ENCODE peak calls at places on chromosome 9, in nine cellular contexts. R is cardiac muscle cell, O is kidney epithelial cell, F is keratinocyte, K is IMR-90, P is left lung, T is pancreas, D is upper lobe of right lung, N is AG04450. J is an unnamed sample.

GRCh38 chr9:37749129-37749528 is 4.5 kb upstream of the TRMT10B start:
- DNase-seq in K (no peak), T (no peak), D (no peak), F (no peak), P (no peak), R (no peak), O (no peak), N (no peak), J (no peak)

GRCh38 chr9:96498796-96499195 is 48.8 kb downstream of the HABP4 start:
- DNase-seq in D (no peak), R (no peak), K (no peak), F (no peak), T (peak; percentile 45), O (no peak), N (no peak), P (no peak), J (no peak)

GRCh38 chr9:112286906-112287305 is 46.5 kb downstream of the PTBP3 start:
- DNase-seq in P (no peak), D (no peak), O (no peak), R (no peak), F (no peak), N (no peak), T (no peak), K (no peak), J (peak; percentile 41)

GRCh38 chr9:91898451-91899433 is 51.3 kb downstream of the ROR2 start:
- DNase-seq in N (no peak), D (no peak), R (peak; percentile 75), K (peak; percentile 50), F (no peak), P (no peak), O (peak; percentile 47), T (no peak), J (peak; percentile 88)

GRCh38 chr9:92982130-92982529 is 34.8 kb downstream of the FGD3 start:
- DNase-seq in F (no peak), D (no peak), K (no peak), N (no peak), P (no peak), O (no peak), T (no peak), R (no peak), J (no peak)

GRCh38 chr9:4905135-4905490 is 80.0 kb upstream of the JAK2 start:
- DNase-seq in F (no peak), D (no peak), N (no peak), T (no peak), O (no peak), K (no peak), R (peak; percentile 17), P (no peak), J (no peak)

GRCh38 chr9:93156475-93157008 is 22.5 kb upstream of the NINJ1 start:
- DNase-seq in F (no peak), P (no peak), R (no peak), N (no peak), D (no peak), K (no peak), T (no peak), O (no peak), J (no peak)

GRCh38 chr9:112378441-112379176 is 1.3 kb upstream of the HSDL2 start:
- DNase-seq in T (peak; percentile 57), P (peak; percentile 35), R (no peak), F (no peak), O (no peak), D (peak; percentile 58), N (no peak), K (no peak), J (no peak)

GRCh38 chr9:91945277-91946074 is 4.6 kb downstream of the ROR2 start:
- DNase-seq in P (no peak), D (no peak), O (no peak), N (no peak), R (peak; percentile 85), T (no peak), F (no peak), K (peak; percentile 82), J (peak; percentile 96)

GRCh38 chr9:1979815-1980367 is 35.3 kb upstream of the SMARCA2 start:
- DNase-seq in N (no peak), R (peak; percentile 79), K (peak; percentile 49), O (peak; percentile 63), D (no peak), P (no peak), F (no peak), T (peak; percentile 59), J (peak; percentile 81)

GRCh38 chr9:114694719-114695269 is 12.8 kb upstream of the TEX48 start:
- DNase-seq in D (no peak), P (no peak), F (no peak), N (no peak), R (no peak), T (no peak), K (peak; percentile 26), O (no peak), J (peak; percentile 21)

GRCh38 chr9:78213696-78214095 is 22.2 kb upstream of the CEP78 start:
- DNase-seq in R (peak; percentile 57), T (no peak), P (no peak), K (no peak), O (peak; percentile 23), N (no peak), D (no peak), F (no peak), J (peak; percentile 23)

GRCh38 chr9:72533322-72533721 is 11.9 kb downstream of the TMC1 start:
- DNase-seq in T (no peak), F (no peak), D (no peak), O (peak; percentile 61), K (peak; percentile 49), R (no peak), N (no peak), P (no peak), J (peak; percentile 59)

GRCh38 chr9:109447329-109448076 is 50.6 kb downstream of the PTPN3 start:
- DNase-seq in F (no peak), P (no peak), O (no peak), T (no peak), N (no peak), R (no peak), D (no peak), K (no peak), J (no peak)

GRCh38 chr9:69173891-69174644 is at the start of gene TJP2:
- DNase-seq in O (no peak), N (no peak), T (peak; percentile 87), D (peak; percentile 86), K (peak; percentile 75), P (peak; percentile 78), R (peak; percentile 85), F (no peak), J (peak; percentile 79)

GRCh38 chr9:37836386-37836785 is 35.8 kb downstream of the DCAF10 start:
- DNase-seq in T (no peak), D (no peak), P (no peak), O (no peak), F (no peak), R (no peak), N (no peak), K (no peak), J (no peak)

GRCh38 chr9:129023036-129023907 is 4.9 kb downstream of the SH3GLB2 start:
- DNase-seq in F (no peak), T (no peak), P (no peak), O (peak; percentile 42), K (peak; percentile 79), N (peak; percentile 60), R (peak; percentile 75), D (no peak), J (peak; percentile 82)

GRCh38 chr9:119559986-119560385 is 190.8 kb upstream of the BRINP1 start:
- DNase-seq in R (no peak), D (no peak), O (no peak), K (no peak), F (no peak), T (no peak), N (no peak), P (no peak), J (no peak)

GRCh38 chr9:37221489-37222106 is 101.2 kb downstream of the ZCCHC7 start:
- DNase-seq in K (no peak), O (no peak), N (no peak), D (no peak), R (no peak), P (no peak), F (no peak), T (no peak), J (no peak)

GRCh38 chr9:75873707-75874106 is 16.8 kb upstream of the PCSK5 start:
- DNase-seq in O (no peak), N (no peak), P (peak; percentile 35), F (no peak), K (no peak), D (no peak), R (no peak), T (no peak), J (no peak)

GRCh38 chr9:34656992-34657391 is 5.0 kb downstream of the IL11RA start:
- DNase-seq in O (no peak), K (no peak), F (no peak), P (no peak), T (no peak), R (no peak), D (no peak), N (no peak), J (no peak)

GRCh38 chr9:138006576-138007233 is 129.1 kb downstream of the CACNA1B start:
- DNase-seq in O (no peak), D (peak; percentile 53), K (no peak), P (no peak), N (no peak), F (no peak), T (peak; percentile 46), R (no peak), J (no peak)

GRCh38 chr9:14298607-14299022 is 15.3 kb downstream of the NFIB start:
- DNase-seq in T (no peak), P (no peak), K (no peak), F (no peak), O (no peak), D (no peak), N (no peak), R (no peak), J (no peak)
- H3K4me3 ChIP-seq in T (no peak overlapping the region), P (no peak overlapping the region), K (no peak overlapping the region), F (no peak overlapping the region), O (no peak overlapping the region), D (no peak overlapping the region), N (no peak overlapping the region), R (no peak overlapping the region), J (no peak overlapping the region)

GRCh38 chr9:79254900-79255651 is 316.7 kb upstream of the TLE4 start:
- DNase-seq in P (no peak), O (no peak), T (no peak), F (no peak), R (peak; percentile 24), D (no peak), K (peak; percentile 70), N (peak; percentile 13), J (no peak)
- TF ChIP-seq CTCF in P (no peak), O (peak; percentile 41), T (no peak), F (no peak), R (peak; percentile 25), D (no peak), K (peak; percentile 29), N (peak; percentile 40), J (peak; percentile 38)

DNA sequence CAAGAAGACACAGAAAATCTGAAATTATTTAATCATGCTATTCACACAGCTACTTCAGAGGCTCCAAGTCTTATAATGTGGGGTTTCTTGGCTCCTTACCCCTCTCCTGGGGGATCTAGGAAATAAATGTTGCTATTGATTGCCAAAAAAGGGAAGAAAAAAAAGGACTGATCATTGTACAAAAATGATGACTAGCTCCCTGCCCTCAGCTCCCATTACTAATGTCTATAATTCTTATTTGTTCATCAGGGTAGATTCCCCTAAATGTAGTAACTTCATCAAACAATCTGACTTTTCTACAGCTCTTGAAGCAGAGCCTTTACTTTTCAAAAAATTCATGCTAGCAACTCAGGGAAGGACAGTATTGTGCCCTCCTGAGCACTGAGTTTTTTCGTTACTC is 3.3 kb upstream of the SMC5 start:
- DNase-seq in D (no peak), P (no peak), K (peak; percentile 45), R (no peak), F (no peak), N (no peak), O (no peak), T (no peak), J (no peak)
- H3K4me3 ChIP-seq in D (peak overlapping the region; percentile 87), P (peak overlapping the region; percentile 6), K (peak overlapping the region; percentile 26), R (no peak overlapping the region), F (peak overlapping the region; percentile 24), N (peak overlapping the region; percentile 50), O (peak overlapping the region; percentile 9), T (no peak overlapping the region), J (peak overlapping the region; percentile 90)

GRCh38 chr9:134146774-134147493 is 11.1 kb downstream of the WDR5 start:
- DNase-seq in R (no peak), O (no peak), D (no peak), T (no peak), K (no peak), N (no peak), P (no peak), F (no peak), J (no peak)
- TF ChIP-seq CTCF in R (no peak), O (no peak), D (no peak), T (no peak), K (no peak), N (no peak), P (no peak), F (peak; percentile 16), J (no peak)

J was measured in fibroblast of villous mesenchyme.